ENCODE peak calls at places on chromosomes 5 and 9, in six cellular contexts. P, O, B, Z, I and N are unnamed samples.

GRCh38 chr9:19992556-19992955 is 203.7 kb upstream of the SLC24A2 start:
- DNase-seq in P (peak; percentile 34), O (peak; percentile 75), B (no peak), Z (no peak), I (no peak), N (no peak)

GRCh38 chr5:177427919-177428573 is 1.6 kb downstream of the GRK6 start:
- DNase-seq in P (no peak), O (no peak), B (no peak), Z (no peak), I (no peak), N (peak; percentile 58)

GRCh38 chr9:33193818-33194217 is 26.7 kb upstream of the B4GALT1 start:
- DNase-seq in P (no peak), O (no peak), B (no peak), Z (no peak), I (no peak), N (no peak)

GRCh38 chr9:89313842-89314241 is 2.8 kb downstream of the CKS2 start:
- DNase-seq in P (peak; percentile 36), O (peak; percentile 46), B (no peak), Z (no peak), I (no peak), N (no peak)

GRCh38 chr9:85600675-85601263 is 141.0 kb downstream of the AGTPBP1 start:
- DNase-seq in P (no peak), O (no peak), B (no peak), Z (no peak), I (peak; percentile 23), N (no peak)

GRCh38 chr9:98968596-98969337 is 25.1 kb downstream of the COL15A1 start:
- DNase-seq in P (no peak), O (no peak), B (no peak), Z (no peak), I (no peak), N (no peak)

GRCh38 chr5:176803943-176804498 is 6.3 kb upstream of the UNC5A start:
- DNase-seq in P (peak; percentile 26), O (peak; percentile 26), B (no peak), Z (no peak), I (no peak), N (no peak)

GRCh38 chr9:134188421-134189166 is 24.2 kb upstream of the RNU6ATAC start:
- DNase-seq in P (no peak), O (no peak), B (no peak), Z (no peak), I (no peak), N (peak; percentile 80)

GRCh38 chr9:102700936-102701335 is 294.2 kb upstream of the CYLC2 start:
- DNase-seq in P (no peak), O (no peak), B (no peak), Z (no peak), I (no peak), N (no peak)

GRCh38 chr5:90461303-90461702 is 13.3 kb downstream of the MBLAC2 start:
- DNase-seq in P (no peak), O (no peak), B (no peak), Z (no peak), I (no peak), N (no peak)

GRCh38 chr5:158952951-158953350 is 146.8 kb downstream of the EBF1 start:
- DNase-seq in P (peak; percentile 30), O (peak; percentile 25), B (no peak), Z (no peak), I (no peak), N (no peak)

GRCh38 chr5:177982072-177982727 is 13.8 kb downstream of the PROP1 start:
- DNase-seq in P (no peak), O (no peak), B (peak; percentile 50), Z (no peak), I (peak; percentile 15), N (no peak)

GRCh38 chr5:2917524-2917923 is 166.0 kb upstream of the IRX2 start:
- DNase-seq in P (no peak), O (no peak), B (no peak), Z (no peak), I (no peak), N (no peak)

GRCh38 chr5:125485003-125485641 is 738.7 kb upstream of the ZNF608 start:
- DNase-seq in P (peak; percentile 98), O (peak; percentile 97), B (no peak), Z (no peak), I (no peak), N (no peak)

GRCh38 chr5:178786424-178786823 is 56.0 kb upstream of the ZNF354A start:
- DNase-seq in P (no peak), O (no peak), B (no peak), Z (no peak), I (no peak), N (peak; percentile 16)

GRCh38 chr5:145975361-145976066 is 39.1 kb downstream of the SH3RF2 start:
- DNase-seq in P (peak; percentile 64), O (peak; percentile 89), B (peak; percentile 37), Z (no peak), I (no peak), N (peak; percentile 64)

GRCh38 chr9:26809795-26810194 is 82.8 kb downstream of the CAAP1 start:
- DNase-seq in P (peak; percentile 27), O (peak; percentile 58), B (no peak), Z (no peak), I (no peak), N (no peak)

GRCh38 chr5:10519729-10520128 is 44.1 kb upstream of the ANKRD33B start:
- DNase-seq in P (no peak), O (no peak), B (no peak), Z (no peak), I (no peak), N (no peak)
- H3K4me1 ChIP-seq in P (peaks cover 31% of the 10 kb centered on the region), O (peaks cover 9% of the 10 kb centered on the region), B (no peaks in the 10 kb centered on the region), Z (peaks cover 5% of the 10 kb centered on the region), I (no peaks in the 10 kb centered on the region), N (no peaks in the 10 kb centered on the region)

GRCh38 chr5:5132896-5133295 is 7.2 kb upstream of the ADAMTS16 start:
- DNase-seq in P (no peak), O (no peak), B (no peak), Z (no peak), I (no peak), N (no peak)
- H3K4me1 ChIP-seq in P (no peaks in the 10 kb centered on the region), O (no peaks in the 10 kb centered on the region), B (no peaks in the 10 kb centered on the region), Z (no peaks in the 10 kb centered on the region), I (no peaks in the 10 kb centered on the region), N (peaks cover 12% of the 10 kb centered on the region)

DNA sequence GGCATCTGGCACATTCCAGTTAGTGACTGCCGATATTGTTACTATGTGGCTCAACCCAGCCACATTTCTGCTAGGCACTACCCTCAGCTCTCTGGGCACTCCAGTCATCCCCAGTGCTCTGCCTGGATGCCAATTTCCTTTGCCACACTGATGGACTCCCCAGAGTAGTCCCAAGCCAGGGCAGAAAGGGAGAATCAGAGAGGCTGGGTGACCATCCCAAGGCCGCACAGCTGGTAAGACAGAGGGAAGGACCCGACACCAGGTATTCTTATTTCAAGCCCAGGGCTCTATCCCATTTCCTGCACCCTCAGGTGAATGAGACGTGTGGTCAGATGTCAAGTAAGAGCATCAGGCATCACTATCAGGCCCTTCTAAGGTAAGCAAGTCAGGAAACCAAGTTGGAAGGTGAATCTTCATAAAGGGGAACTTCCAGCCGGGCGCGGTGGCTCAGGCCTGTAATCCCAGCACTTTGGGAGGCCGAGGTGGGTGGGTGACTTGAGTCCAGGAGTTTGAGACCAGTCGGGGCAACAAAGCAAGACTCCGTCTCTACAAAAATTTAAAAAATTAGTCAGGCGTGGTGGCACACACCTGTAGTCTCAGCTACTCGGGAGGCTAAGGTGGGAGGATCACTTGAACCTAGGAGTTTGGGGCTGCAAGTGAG is 38.6 kb downstream of the SH3PXD2B start:
- DNase-seq in P (no peak), O (no peak), B (no peak), Z (no peak), I (no peak), N (no peak)
- H3K4me1 ChIP-seq in P (peaks cover 87% of the 10 kb centered on the region), O (peaks cover 43% of the 10 kb centered on the region), B (peaks cover 86% of the 10 kb centered on the region), Z (peaks cover 12% of the 10 kb centered on the region), I (no peaks in the 10 kb centered on the region), N (peaks cover 44% of the 10 kb centered on the region)

GRCh38 chr5:6734781-6735180 is 21.5 kb downstream of the TENT4A start:
- DNase-seq in P (no peak), O (no peak), B (no peak), Z (no peak), I (no peak), N (no peak)
- H3K4me1 ChIP-seq in P (peaks cover 48% of the 10 kb centered on the region), O (peaks cover 32% of the 10 kb centered on the region), B (peaks cover 61% of the 10 kb centered on the region), Z (peaks cover 73% of the 10 kb centered on the region), I (peaks cover 18% of the 10 kb centered on the region), N (no peaks in the 10 kb centered on the region)

GRCh38 chr5:1144638-1145396 is 33.0 kb upstream of the SLC12A7 start:
- DNase-seq in P (no peak), O (no peak), B (no peak), Z (no peak), I (no peak), N (no peak)

GRCh38 chr5:1141827-1142226 is 30.0 kb upstream of the SLC12A7 start:
- DNase-seq in P (no peak), O (no peak), B (no peak), Z (no peak), I (no peak), N (no peak)

GRCh38 chr5:1144089-1144488 is 32.2 kb upstream of the SLC12A7 start:
- DNase-seq in P (no peak), O (no peak), B (peak; percentile 73), Z (no peak), I (no peak), N (peak; percentile 51)

GRCh38 chr5:1142886-1143669 is 31.2 kb upstream of the SLC12A7 start:
- DNase-seq in P (no peak), O (no peak), B (no peak), Z (no peak), I (no peak), N (no peak)

DNA sequence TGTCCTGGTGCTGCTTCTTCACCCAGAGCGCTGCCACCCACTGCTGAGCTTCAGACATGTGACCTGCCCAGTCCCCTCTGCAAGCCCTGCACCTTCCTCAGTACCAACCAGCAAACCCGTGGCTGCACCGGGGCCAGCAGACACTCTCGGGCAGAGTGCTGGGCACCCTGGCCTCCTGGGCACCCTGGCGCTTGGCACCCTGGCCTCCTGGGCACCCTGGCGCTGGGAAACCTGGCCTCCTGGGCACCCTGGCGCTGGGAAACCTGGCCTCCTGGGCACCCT is 31.7 kb upstream of the SLC12A7 start:
- DNase-seq in P (no peak), O (no peak), B (no peak), Z (no peak), I (no peak), N (no peak)
- H3K4me1 ChIP-seq in P (no peaks in the 10 kb centered on the region), O (no peaks in the 10 kb centered on the region), B (peaks cover 15% of the 10 kb centered on the region), Z (peaks cover 8% of the 10 kb centered on the region), I (peaks cover 8% of the 10 kb centered on the region), N (no peaks in the 10 kb centered on the region)

GRCh38 chr5:68375540-68375939 is 160.0 kb downstream of the PIK3R1 start:
- DNase-seq in P (no peak), O (no peak), B (no peak), Z (no peak), I (no peak), N (no peak)
- H3K4me1 ChIP-seq in P (peaks cover 57% of the 10 kb centered on the region), O (no peaks in the 10 kb centered on the region), B (peaks cover 35% of the 10 kb centered on the region), Z (peaks cover 39% of the 10 kb centered on the region), I (peaks cover 14% of the 10 kb centered on the region), N (no peaks in the 10 kb centered on the region)